ENCODE peak calls at places on chromosome 11, in seven cellular contexts. A is RPMI8226; B is fibroblast of lung; U is AG09309; Q is stimulated activated CD4-positive, alpha-beta T cell treated with anti-CD3 and anti-CD28 coated beads, Interleukin-2, amount 100 ng/mL, for 48 hours; V is NCI-H82; X is AG09319. D is an unnamed sample.

GRCh38 chr11:17280494-17281127 is 4.1 kb downstream of the NUCB2 start:
- DNase-seq in A (no peak), B (peak; percentile 56), U (no peak), Q (no peak), V (no peak), X (no peak), D (no peak)

GRCh38 chr11:92594251-92594650 is 369.6 kb downstream of the FAT3 start:
- DNase-seq in A (no peak), B (no peak), U (no peak), Q (no peak), V (no peak), X (no peak), D (no peak)

GRCh38 chr11:61742391-61742790 is 10.0 kb upstream of the MYRF start:
- DNase-seq in A (no peak), B (no peak), U (no peak), Q (no peak), V (no peak), X (no peak), D (no peak)

GRCh38 chr11:27456140-27456801 is 16.3 kb downstream of the LGR4 start:
- DNase-seq in A (no peak), B (no peak), U (no peak), Q (no peak), V (no peak), X (no peak), D (no peak)

GRCh38 chr11:29432719-29433325 is 584.0 kb downstream of the KCNA4 start:
- DNase-seq in A (no peak), B (peak; percentile 9), U (no peak), Q (no peak), V (peak; percentile 66), X (no peak), D (no peak)

GRCh38 chr11:78838417-78838816 is 263.8 kb upstream of the NARS2 start:
- DNase-seq in A (peak; percentile 51), B (peak; percentile 24), U (no peak), Q (no peak), V (peak; percentile 2), X (no peak), D (no peak)

GRCh38 chr11:86464509-86465221 is 90.0 kb downstream of the CCDC81 start:
- DNase-seq in A (no peak), B (no peak), U (no peak), Q (no peak), V (no peak), X (no peak), D (no peak)

GRCh38 chr11:106271126-106271525 is 193.7 kb downstream of the AASDHPPT start:
- DNase-seq in A (no peak), B (no peak), U (no peak), Q (no peak), V (no peak), X (no peak), D (no peak)

GRCh38 chr11:47587733-47588326 is 1.4 kb downstream of the FAM180B start:
- DNase-seq in A (no peak), B (no peak), U (no peak), Q (no peak), V (no peak), X (no peak), D (no peak)

GRCh38 chr11:119709638-119710346 is 19.2 kb downstream of the NECTIN1 start:
- DNase-seq in A (no peak), B (peak; percentile 85), U (no peak), Q (no peak), V (peak; percentile 93), X (no peak), D (peak; percentile 90)

GRCh38 chr11:128963744-128964340 is 21.2 kb upstream of the TP53AIP1 start:
- DNase-seq in A (no peak), B (no peak), U (no peak), Q (no peak), V (peak; percentile 52), X (no peak), D (no peak)

GRCh38 chr11:63599211-63600122 is 14.8 kb downstream of the PLAAT3 start:
- DNase-seq in A (no peak), B (no peak), U (peak; percentile 71), Q (no peak), V (no peak), X (peak; percentile 19), D (no peak)

GRCh38 chr11:125214466-125215204 is 50.1 kb downstream of the PKNOX2 start:
- DNase-seq in A (no peak), B (peak; percentile 30), U (no peak), Q (no peak), V (no peak), X (no peak), D (no peak)

GRCh38 chr11:1484061-1484671 is 2.4 kb downstream of the MOB2 start:
- DNase-seq in A (no peak), B (no peak), U (no peak), Q (no peak), V (no peak), X (no peak), D (no peak)

GRCh38 chr11:119791047-119791446 is 62.0 kb upstream of the NECTIN1 start:
- DNase-seq in A (no peak), B (no peak), U (no peak), Q (no peak), V (peak; percentile 20), X (no peak), D (peak; percentile 27)

GRCh38 chr11:69808708-69809107 is 10.5 kb downstream of the FGF3 start:
- DNase-seq in A (peak; percentile 42), B (peak; percentile 27), U (no peak), Q (no peak), V (no peak), X (no peak), D (no peak)

GRCh38 chr11:121688860-121689614 is 236.3 kb upstream of the SORL1-AS1 start:
- DNase-seq in A (no peak), B (no peak), U (no peak), Q (no peak), V (no peak), X (no peak), D (no peak)

GRCh38 chr11:111960916-111961315 is 23.8 kb downstream of the DIXDC1 start:
- DNase-seq in A (no peak), B (no peak), U (no peak), Q (no peak), V (no peak), X (no peak), D (no peak)

GRCh38 chr11:105609341-105609781 is 512 bp upstream of the GRIA4 start:
- DNase-seq in A (peak; percentile 92), B (peak; percentile 13), U (no peak), Q (no peak), V (peak; percentile 55), X (no peak), D (peak; percentile 49)

GRCh38 chr11:13907678-13908077 is 54.8 kb upstream of the SPON1 start:
- DNase-seq in A (no peak), B (no peak), U (no peak), Q (no peak), V (no peak), X (no peak), D (no peak)

GRCh38 chr11:8650401-8650990 is 32.0 kb downstream of the TRIM66 start:
- DNase-seq in A (no peak), B (peak; percentile 12), U (no peak), Q (no peak), V (peak; percentile 67), X (no peak), D (no peak)

GRCh38 chr11:118434553-118435232 is 1.6 kb upstream of the KMT2A start:
- DNase-seq in A (peak; percentile 57), B (peak; percentile 26), U (no peak), Q (peak; percentile 37), V (peak; percentile 79), X (no peak), D (peak; percentile 64)